ENCODE peak calls at places on chromosomes 4 and X, in seven cellular contexts. Y, A, N, Q, I, Z and X are unnamed samples. For H3K79me1, the result is how much of the 10 kb centered on the place peaks cover.

GRCh38 chr4:1544861-1545275 is 138.6 kb upstream of the NKX1-1 start:
- DNase-seq in Z (no peak), A (no peak), Q (no peak), Y (no peak), I (no peak), N (no peak), X (no peak)

GRCh38 chr4:7651461-7651921 is 216.8 kb upstream of the PSAPL1 start:
- DNase-seq in Q (no peak), Y (peak), I (peak), N (peak), Z (no peak), A (peak), X (peak)

GRCh38 chr4:4859010-4859798 is at the start of gene MSX1:
- DNase-seq in Q (peak), N (peak), A (peak), I (peak), Y (peak), Z (peak), X (no peak)

GRCh38 chr4:88823058-88823919 is 125.7 kb upstream of the NAP1L5 start:
- DNase-seq in I (peak), Q (peak), Y (peak), Z (peak), A (peak), N (peak), X (peak)

GRCh38 chr4:5719329-5720055 is 8.5 kb downstream of the EVC start:
- DNase-seq in A (peak), Y (peak), Z (no peak), I (no peak), Q (no peak), N (no peak), X (no peak)

GRCh38 chrX:71652405-71652804 is 14.9 kb upstream of the LOC101059915 start:
- DNase-seq in Q (peak), Z (no peak), N (no peak), Y (peak), I (peak), A (peak), X (peak)

GRCh38 chr4:139798456-139798855 is 132.8 kb downstream of the MGST2 start:
- DNase-seq in Z (no peak), Q (no peak), I (no peak), Y (no peak), N (no peak), A (peak), X (peak)

GRCh38 chr4:7365472-7366179 is 69.1 kb downstream of the PSAPL1 start:
- DNase-seq in A (no peak), I (no peak), Q (no peak), N (no peak), Y (no peak), Z (no peak), X (no peak)

GRCh38 chr4:185219551-185220344 is 10.3 kb downstream of the SNX25 start:
- DNase-seq in N (no peak), I (peak), A (peak), Y (no peak), Z (no peak), Q (no peak), X (no peak)

GRCh38 chr4:47031011-47031678 is at the start of gene GABRB1:
- DNase-seq in Y (peak), Z (peak), I (peak), Q (peak), N (peak), A (peak), X (peak)

GRCh38 chrX:65635371-65635770 is 32.1 kb upstream of the MSN start:
- DNase-seq in I (no peak), Z (no peak), A (no peak), N (no peak), Q (no peak), Y (no peak), X (no peak)

GRCh38 chr4:94544811-94545210 is 93.1 kb downstream of the PDLIM5 start:
- DNase-seq in Z (no peak), A (peak), I (peak), N (no peak), Q (no peak), Y (no peak), X (peak)

GRCh38 chrX:121000589-121000988 is 15.0 kb upstream of the CT47A1 start:
- DNase-seq in Q (no peak), A (no peak), Z (no peak), N (no peak), I (no peak), Y (peak), X (peak)

GRCh38 chr4:67727124-67727850 is 26.3 kb upstream of the UBA6 start:
- DNase-seq in I (peak), A (peak), Z (no peak), N (no peak), Y (peak), Q (no peak), X (peak)

GRCh38 chrX:110657073-110657472 is 138.5 kb downstream of the CHRDL1 start:
- DNase-seq in I (no peak), Z (no peak), N (no peak), Q (no peak), Y (no peak), A (no peak), X (no peak)

GRCh38 chr4:139007640-139008039 is 7.9 kb upstream of the NOCT start:
- DNase-seq in I (no peak), Z (no peak), Y (no peak), Q (no peak), N (no peak), A (no peak), X (peak)

GRCh38 chr4:129378346-129378745 is 282.4 kb downstream of the C4orf33 start:
- DNase-seq in Y (no peak), Z (no peak), N (no peak), Q (no peak), A (no peak), I (no peak), X (no peak)

GRCh38 chr4:39609454-39609911 is 29.2 kb downstream of the SMIM14 start:
- DNase-seq in Z (no peak), N (no peak), I (no peak), Y (no peak), Q (no peak), A (no peak), X (no peak)

GRCh38 chr4:69991016-69991415 is 4.8 kb upstream of the STATH start:
- DNase-seq in Y (peak), A (no peak), Z (no peak), I (no peak), N (no peak), Q (no peak), X (no peak)

GRCh38 chrX:69277369-69277768 is 112.1 kb upstream of the PJA1 start:
- DNase-seq in Q (no peak), Y (no peak), A (no peak), N (no peak), Z (no peak), I (no peak), X (no peak)

GRCh38 chrX:54479471-54480122 is 16.4 kb downstream of the FGD1 start:
- DNase-seq in Q (no peak), I (peak), N (peak), A (no peak), Y (peak), Z (no peak), X (no peak)

GRCh38 chrX:29297171-29297800 is 710.0 kb downstream of the IL1RAPL1 start:
- DNase-seq in A (peak), Q (no peak), N (no peak), I (peak), Z (no peak), Y (no peak), X (no peak)

GRCh38 chrX:98338544-98338943 is 1454.8 kb downstream of the RPA4 start:
- DNase-seq in N (no peak), Q (no peak), Y (no peak), Z (no peak), A (no peak), I (no peak), X (no peak)

GRCh38 chrX:1465261-1466231 is 12.8 kb upstream of the ASMTL start:
- DNase-seq in Y (no peak), Z (no peak), A (no peak), I (no peak), N (peak), Q (no peak), X (no peak)

GRCh38 chr4:63218837-63219236 is 1190.4 kb downstream of the TECRL start:
- DNase-seq in I (no peak), Q (peak), Z (no peak), A (no peak), Y (peak), N (peak), X (no peak)

GRCh38 chr4:42594880-42595279 is 62.0 kb downstream of the ATP8A1 start:
- DNase-seq in A (no peak), I (no peak), Y (peak), N (no peak), Q (no peak), Z (no peak), X (no peak)

GRCh38 chr4:186844059-186844681 is 120.5 kb upstream of the FAT1 start:
- DNase-seq in A (peak), I (peak), Q (peak), Y (peak), Z (no peak), N (no peak), X (no peak)

GRCh38 chrX:9882669-9883446 is 84.3 kb upstream of the CLDN34 start:
- DNase-seq in A (peak), Y (peak), Q (no peak), I (peak), Z (no peak), N (no peak), X (peak)

GRCh38 chrX:9885150-9885549 is 82.0 kb upstream of the CLDN34 start:
- DNase-seq in Z (no peak), Q (no peak), A (peak), I (peak), Y (peak), N (peak), X (peak)

GRCh38 chrX:9880912-9881311 is 86.2 kb upstream of the CLDN34 start:
- DNase-seq in A (no peak), Z (no peak), Q (no peak), N (no peak), I (no peak), Y (no peak), X (no peak)

GRCh38 chrX:9880237-9880636 is 86.9 kb upstream of the CLDN34 start:
- DNase-seq in A (no peak), Z (no peak), Q (no peak), N (no peak), Y (no peak), I (no peak), X (no peak)

GRCh38 chrX:9884031-9884779 is 83.0 kb upstream of the CLDN34 start:
- DNase-seq in Y (no peak), A (no peak), N (no peak), Z (no peak), I (no peak), Q (no peak), X (no peak)
- H4K8ac ChIP-seq in Y (no peak), A (no peak), N (no peak), Z (no peak), I (no peak), Q (no peak), X (no peak)

GRCh38 chr4:158560284-158560683 is 38.6 kb downstream of the RXFP1 start:
- DNase-seq in Y (no peak), Z (no peak), A (no peak), Q (no peak), N (no peak), I (no peak), X (no peak)
- H3K79me1 ChIP-seq in Y (under half), Z (under half), A (under half), Q (under half), N (under half), I (under half), X (under half)

GRCh38 chrX:102697506-102697905 is 14.7 kb upstream of the GPRASP2 start:
- DNase-seq in Y (no peak), I (no peak), Q (no peak), A (peak), N (no peak), Z (no peak), X (no peak)
- H2AK5ac ChIP-seq in Y (no peak), I (no peak), Q (no peak), A (no peak), N (no peak), Z (no peak), X (no peak)

GRCh38 chr4:66640216-66640615 is 905.1 kb downstream of the CENPC start:
- DNase-seq in Y (peak), A (no peak), Z (no peak), I (no peak), N (no peak), Q (peak), X (no peak)

GRCh38 chr4:66633472-66633871 is 911.8 kb downstream of the CENPC start:
- DNase-seq in I (no peak), N (no peak), A (no peak), Y (no peak), Q (no peak), Z (no peak), X (no peak)

GRCh38 chr4:66639361-66639760 is 905.9 kb downstream of the CENPC start:
- DNase-seq in Z (no peak), Y (no peak), Q (no peak), I (no peak), N (no peak), A (no peak), X (no peak)

DNA sequence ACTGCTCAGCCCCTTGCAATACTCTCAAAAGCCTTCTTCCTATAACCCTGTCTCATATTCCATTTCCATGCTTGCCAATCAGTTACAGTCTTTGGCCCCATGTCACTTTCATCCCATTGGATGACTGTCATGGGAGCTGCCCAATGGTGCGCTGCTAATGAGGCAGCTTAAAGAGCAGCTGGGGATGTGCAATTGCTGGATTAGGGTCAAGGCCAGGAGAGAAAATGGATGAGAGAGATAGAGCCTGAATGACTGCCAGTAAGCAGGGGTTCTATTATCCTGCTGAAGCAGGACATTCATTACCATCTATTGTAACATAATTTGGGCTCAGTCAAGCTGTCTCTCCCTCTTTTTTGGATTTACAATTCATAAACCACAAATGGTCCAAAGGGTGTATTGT is 909.0 kb downstream of the CENPC start:
- DNase-seq in A (no peak), Q (no peak), N (no peak), Z (no peak), I (no peak), Y (no peak), X (no peak)
- H4K8ac ChIP-seq in A (no peak), Q (no peak), N (no peak), Z (no peak), I (no peak), Y (no peak), X (no peak)

DNA sequence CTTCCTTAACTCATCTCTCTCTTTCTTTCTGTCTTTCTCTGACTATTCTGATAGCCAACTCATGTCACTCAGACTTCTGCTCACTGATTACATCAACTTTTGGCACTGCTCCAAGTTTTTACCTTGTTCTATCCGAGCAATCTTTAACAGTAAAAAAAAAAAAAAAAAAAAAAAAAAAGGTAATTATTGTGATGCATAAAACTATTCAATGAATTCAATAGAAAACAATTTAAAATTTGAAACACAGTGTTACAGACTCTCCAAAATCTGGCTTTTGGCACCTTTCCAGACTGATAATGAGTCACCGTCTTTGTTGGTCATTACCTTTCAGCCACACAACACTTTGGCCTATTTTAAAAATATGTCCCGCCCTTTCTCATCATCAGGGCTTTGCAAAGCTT is 229.5 kb downstream of the GALNTL6 start:
- DNase-seq in N (no peak), Q (no peak), Y (no peak), Z (no peak), I (no peak), A (no peak), X (peak)
- H3K79me1 ChIP-seq in N (under half), Q (under half), Y (under half), Z (under half), I (under half), A (under half), X (under half)

GRCh38 chr4:25872851-25873631 is 10.3 kb upstream of the SEL1L3 start:
- DNase-seq in N (no peak), Z (no peak), I (no peak), Y (no peak), A (no peak), Q (no peak), X (no peak)

GRCh38 chr4:25873632-25874129 is 10.9 kb upstream of the SEL1L3 start:
- DNase-seq in N (no peak), Y (no peak), I (no peak), A (no peak), Q (no peak), Z (no peak), X (no peak)

GRCh38 chr4:25878676-25879075 is 15.9 kb upstream of the SEL1L3 start:
- DNase-seq in N (no peak), A (no peak), I (no peak), Z (no peak), Q (no peak), Y (no peak), X (no peak)

GRCh38 chr4:25875281-25875745 is 12.5 kb upstream of the SEL1L3 start:
- DNase-seq in I (no peak), Q (no peak), N (no peak), Z (no peak), A (no peak), Y (no peak), X (no peak)

GRCh38 chr4:25874641-25875040 is 11.9 kb upstream of the SEL1L3 start:
- DNase-seq in Y (no peak), I (no peak), N (no peak), A (no peak), Q (no peak), Z (no peak), X (no peak)
- H2AK5ac ChIP-seq in Y (no peak), I (no peak), N (no peak), A (no peak), Q (no peak), Z (no peak), X (no peak)

GRCh38 chr4:20454440-20455037 is 202.8 kb downstream of the SLIT2 start:
- DNase-seq in A (no peak), Z (no peak), I (no peak), Q (no peak), N (no peak), Y (no peak), X (no peak)

DNA sequence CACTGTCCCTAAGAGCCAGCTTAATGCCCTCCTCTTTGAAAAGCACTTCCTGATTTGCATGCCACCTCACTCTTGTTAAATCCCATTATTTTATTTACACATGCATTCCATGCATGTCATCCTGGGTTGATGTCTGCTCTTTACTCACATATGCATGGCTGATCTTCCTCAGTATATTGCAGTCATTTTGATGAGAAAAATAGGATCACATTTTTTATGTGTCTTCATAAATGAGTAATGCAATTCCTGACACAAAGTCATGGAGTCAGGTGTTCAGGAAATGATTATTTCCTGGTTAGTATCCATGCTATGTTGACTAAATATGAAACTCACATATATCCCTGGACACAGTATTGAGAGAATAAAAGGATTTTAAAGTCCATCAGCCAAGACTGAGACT is 204.7 kb downstream of the SLIT2 start:
- DNase-seq in Y (peak), Z (no peak), I (no peak), A (peak), Q (no peak), N (no peak), X (no peak)
- H4K8ac ChIP-seq in Y (no peak), Z (no peak), I (no peak), A (no peak), Q (no peak), N (no peak), X (no peak)

GRCh38 chrX:74230094-74230493 is 73.9 kb upstream of the ZCCHC13 start:
- DNase-seq in N (no peak), A (no peak), I (no peak), Q (no peak), Y (no peak), Z (no peak), X (no peak)
- H3K79me1 ChIP-seq in N (under half), A (under half), I (under half), Q (under half), Y (under half), Z (under half), X (under half)